ENCODE peak calls at places on chromosomes 3 and 15, in nine cellular contexts. I, H, P, A, N, J, X, W and V are unnamed samples.

GRCh38 chr3:13544293-13544831 is 4.6 kb upstream of the FBLN2 start:
- DNase-seq in X (no peak), A (no peak), W (no peak), N (no peak), I (no peak), H (no peak), P (peak), J (no peak), V (no peak)

GRCh38 chr15:62932436-62932835 is 110.1 kb upstream of the TPM1 start:
- DNase-seq in P (no peak), H (no peak), N (no peak), I (no peak), W (no peak), A (no peak), X (no peak), J (no peak), V (no peak)

GRCh38 chr3:150362515-150363302 is 45.4 kb upstream of the TSC22D2 start:
- DNase-seq in J (no peak), A (no peak), P (no peak), I (no peak), N (no peak), H (no peak), W (no peak), X (no peak), V (no peak)

GRCh38 chr3:159734681-159735080 is 254.0 kb upstream of the IL12A start:
- DNase-seq in A (no peak), J (no peak), X (no peak), W (no peak), P (no peak), H (no peak), I (no peak), N (no peak), V (no peak)

GRCh38 chr3:129592362-129593150 is 13.9 kb downstream of the PLXND1 start:
- DNase-seq in W (peak), J (peak), N (no peak), P (no peak), A (no peak), X (no peak), H (no peak), I (peak), V (peak)

GRCh38 chr3:115324056-115324455 is 177.0 kb upstream of the ZBTB20 start:
- DNase-seq in W (no peak), N (no peak), A (no peak), J (no peak), X (no peak), I (no peak), H (no peak), P (no peak), V (no peak)

GRCh38 chr3:28476194-28476593 is 127.6 kb upstream of the AZI2 start:
- DNase-seq in W (no peak), J (no peak), N (no peak), X (peak), I (peak), A (no peak), H (no peak), P (no peak), V (peak)

GRCh38 chr15:29937956-29938355 is 115.7 kb upstream of the TJP1 start:
- DNase-seq in A (no peak), X (no peak), J (no peak), W (no peak), P (no peak), H (no peak), N (no peak), I (no peak), V (no peak)

GRCh38 chr15:64845183-64845611 is 3.5 kb downstream of the PLEKHO2 start:
- DNase-seq in I (peak), P (no peak), J (no peak), H (no peak), A (no peak), N (no peak), W (no peak), X (no peak), V (no peak)

GRCh38 chr15:69014454-69014853 is at the start of gene NOX5:
- DNase-seq in H (no peak), I (no peak), J (no peak), A (no peak), X (peak), P (no peak), W (no peak), N (no peak), V (peak)

GRCh38 chr3:12423918-12424634 is 60.2 kb upstream of the TSEN2 start:
- DNase-seq in X (no peak), N (no peak), H (no peak), J (no peak), W (no peak), A (peak), I (no peak), P (no peak), V (peak)

GRCh38 chr3:114363554-114364202 is 69.8 kb downstream of the TIGIT start:
- DNase-seq in W (no peak), P (no peak), A (no peak), H (no peak), J (no peak), I (peak), X (peak), N (no peak), V (no peak)

GRCh38 chr15:101641134-101641764 is 10.9 kb downstream of the TM2D3 start:
- DNase-seq in W (peak), H (peak), I (peak), N (peak), P (peak), A (peak), X (peak), J (peak), V (peak)

GRCh38 chr3:125032100-125032643 is 23.6 kb downstream of the HEG1 start:
- DNase-seq in P (no peak), H (no peak), I (no peak), N (no peak), J (no peak), X (no peak), A (peak), W (no peak), V (peak)

GRCh38 chr15:90895571-90896117 is 7.5 kb upstream of the MAN2A2 start:
- DNase-seq in I (peak), P (no peak), N (no peak), J (no peak), X (peak), W (no peak), A (peak), H (no peak), V (peak)

GRCh38 chr3:132034486-132035464 is at the start of gene CPNE4:
- DNase-seq in J (peak), X (peak), P (peak), H (peak), N (peak), W (peak), A (peak), I (peak), V (peak)

GRCh38 chr3:182682263-182683229 is 110.8 kb upstream of the ATP11B start:
- DNase-seq in H (peak), X (peak), I (peak), A (peak), N (peak), J (peak), W (no peak), P (peak), V (peak)

GRCh38 chr3:61864886-61865285 is 303.5 kb downstream of the PTPRG start:
- DNase-seq in P (no peak), N (no peak), I (no peak), H (no peak), A (no peak), W (no peak), X (no peak), J (no peak), V (no peak)

GRCh38 chr15:29815000-29815704 is 7.1 kb downstream of the TJP1 start:
- DNase-seq in H (no peak), A (no peak), W (no peak), P (no peak), I (no peak), X (peak), J (no peak), N (no peak), V (peak)

GRCh38 chr3:128993461-128994172 is at the start of gene CFAP92:
- DNase-seq in A (peak), I (peak), H (peak), X (peak), W (peak), P (peak), J (peak), N (peak), V (peak)

GRCh38 chr3:188627652-188628051 is 473.7 kb downstream of the LPP start:
- DNase-seq in N (no peak), J (no peak), X (peak), W (no peak), P (no peak), H (no peak), A (no peak), I (no peak), V (no peak)

GRCh38 chr15:63553388-63553791 is 43.8 kb upstream of the FBXL22 start:
- DNase-seq in P (no peak), N (no peak), A (no peak), J (peak), X (no peak), I (peak), W (peak), H (no peak), V (no peak)